ENCODE peak calls at places on chromosomes 12 and 14, in four cellular contexts. D is brain microvascular endothelial cell, Q is OCI-LY7, X is breast epithelium. I is an unnamed sample.
A peak's percentile ranks its signal among the peaks of the same experiment; 100 is the strongest.

GRCh38 chr12:122022393-122023338 is 982 bp downstream of the BCL7A start:
- DNase-seq in D (no peak), Q (peak; percentile 79), X (no peak), I (no peak)

GRCh38 chr14:106185837-106186233 is 659.5 kb downstream of the TMEM121 start:
- DNase-seq in D (no peak), X (no peak), Q (peak; percentile 87), I (no peak)

GRCh38 chr12:67355428-67356385 is 86.5 kb downstream of the CAND1 start:
- DNase-seq in X (no peak), Q (peak; percentile 73), D (peak; percentile 53), I (peak; percentile 36)

GRCh38 chr14:100677925-100678765 is 48.5 kb upstream of the DLK1 start:
- DNase-seq in Q (no peak), D (no peak), X (no peak), I (no peak)

GRCh38 chr14:97095269-97095668 is 298.1 kb downstream of the VRK1 start:
- DNase-seq in X (no peak), Q (no peak), D (no peak), I (no peak)

GRCh38 chr12:3125674-3126073 is 48.5 kb downstream of the TSPAN9 start:
- DNase-seq in X (no peak), D (no peak), Q (no peak), I (no peak)

GRCh38 chr14:58808828-58809227 is 171.1 kb downstream of the DACT1 start:
- DNase-seq in D (peak; percentile 39), X (no peak), Q (no peak), I (no peak)

GRCh38 chr14:71415404-71415690 is 508.1 kb downstream of the PCNX1 start:
- DNase-seq in D (peak; percentile 36), Q (no peak), X (no peak), I (no peak)

GRCh38 chr14:30214456-30215090 is 286.9 kb upstream of the PRKD1 start:
- DNase-seq in X (no peak), D (peak; percentile 39), Q (peak; percentile 47), I (no peak)

GRCh38 chr14:38105106-38105702 is 102.5 kb upstream of the SSTR1 start:
- DNase-seq in D (no peak), Q (no peak), X (no peak), I (no peak)

GRCh38 chr12:2959194-2959507 is at the start of gene TEAD4:
- DNase-seq in X (no peak), D (peak; percentile 54), Q (no peak), I (no peak)

GRCh38 chr12:45259732-45260480 is 44.0 kb downstream of the ANO6 start:
- DNase-seq in Q (no peak), D (peak; percentile 21), X (no peak), I (no peak)

GRCh38 chr12:82470906-82471512 is 112.7 kb downstream of the METTL25 start:
- DNase-seq in D (no peak), X (no peak), Q (no peak), I (no peak)

GRCh38 chr14:54642950-54643695 is 76.2 kb downstream of the SAMD4A start:
- DNase-seq in X (no peak), D (no peak), Q (peak; percentile 7), I (no peak)

GRCh38 chr14:101881426-101881825 is 82.9 kb upstream of the DYNC1H1 start:
- DNase-seq in Q (no peak), D (no peak), X (no peak), I (no peak)

GRCh38 chr14:69850086-69850735 is 29.0 kb upstream of the SMOC1 start:
- DNase-seq in D (no peak), X (no peak), Q (no peak), I (no peak)

GRCh38 chr14:87492556-87492955 is 500.4 kb downstream of the GALC start:
- DNase-seq in D (no peak), X (no peak), Q (no peak), I (no peak)

GRCh38 chr12:6792522-6793201 is 3.3 kb downstream of the CD4 start:
- DNase-seq in Q (no peak), X (no peak), D (no peak), I (no peak)

GRCh38 chr12:80321653-80322052 is 122.4 kb upstream of the PTPRQ start:
- DNase-seq in Q (no peak), D (peak; percentile 28), X (no peak), I (no peak)

GRCh38 chr12:70383484-70383883 is 17.4 kb downstream of the KCNMB4 start:
- DNase-seq in D (no peak), Q (no peak), X (no peak), I (no peak)

GRCh38 chr14:61603736-61604135 is 91.6 kb upstream of the HIF1A start:
- DNase-seq in D (no peak), X (no peak), Q (no peak), I (no peak)

GRCh38 chr12:132246997-132247717 is 82.2 kb downstream of the GALNT9 start:
- DNase-seq in Q (no peak), D (no peak), X (no peak), I (no peak)

GRCh38 chr12:121577443-121578180 is 3.2 kb downstream of the KDM2B start:
- DNase-seq in Q (no peak), D (no peak), X (no peak), I (no peak)

GRCh38 chr12:92034858-92035401 is 110.7 kb downstream of the BTG1 start:
- DNase-seq in D (peak; percentile 56), Q (peak; percentile 88), X (no peak), I (peak; percentile 82)
- H3K4me3 ChIP-seq in D (peak overlapping the region; percentile 46), Q (peak overlapping the region; percentile 64), X (no peak overlapping the region), I (peak overlapping the region; percentile 51)

DNA sequence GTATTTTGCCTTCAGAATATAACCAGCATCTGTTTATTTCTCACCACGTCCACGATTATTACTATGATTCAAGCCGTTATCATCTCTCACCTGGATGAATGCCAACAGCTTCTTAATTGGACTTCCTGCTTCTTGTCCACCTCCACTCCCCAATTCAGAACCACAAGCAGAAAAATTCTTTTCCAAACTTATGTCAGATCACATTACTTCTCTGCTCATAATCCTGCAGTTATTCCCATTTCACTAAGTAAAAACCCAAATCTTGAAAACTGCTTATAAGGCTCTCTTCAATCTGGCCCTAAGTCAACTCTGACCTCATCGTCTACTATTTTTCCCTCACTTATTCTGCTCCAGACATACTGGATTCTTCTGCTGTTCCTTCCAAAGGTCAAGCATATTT is 2.0 kb downstream of the CRY1 start:
- DNase-seq in D (peak; percentile 59), X (no peak), Q (no peak), I (no peak)
- H3K4me3 ChIP-seq in D (peak overlapping the region; percentile 42), X (peak overlapping the region; percentile 71), Q (no peak overlapping the region), I (no peak overlapping the region)

GRCh38 chr12:849192-849527 is 96.8 kb downstream of the WNK1 start:
- DNase-seq in D (no peak), Q (no peak), X (no peak), I (no peak)
- H3K4me3 ChIP-seq in D (no peak overlapping the region), Q (no peak overlapping the region), X (no peak overlapping the region), I (no peak overlapping the region)

DNA sequence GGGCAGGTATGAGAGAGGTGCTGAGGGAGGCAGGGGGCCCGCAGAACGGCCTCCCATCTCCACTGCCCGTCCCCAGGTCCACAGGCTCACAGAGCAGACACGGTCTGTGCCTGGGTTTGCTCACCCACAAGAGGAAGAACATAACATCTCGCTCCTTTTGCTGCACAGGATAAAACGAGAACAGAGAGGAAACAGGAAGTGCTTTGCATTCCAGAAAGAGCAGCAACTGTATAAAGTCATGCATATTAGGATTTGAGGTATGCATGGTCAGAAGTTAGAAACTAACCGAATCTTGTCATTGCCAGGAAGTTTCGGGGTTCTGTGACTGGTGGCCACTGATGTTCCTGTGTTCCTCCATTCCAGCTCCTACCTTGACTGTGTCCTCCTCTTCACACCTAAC is 25.0 kb downstream of the NTF3 start:
- DNase-seq in X (no peak), Q (peak; percentile 83), D (peak; percentile 59), I (no peak)
- H3K4me3 ChIP-seq in X (no peak overlapping the region), Q (peak overlapping the region; percentile 57), D (no peak overlapping the region), I (no peak overlapping the region)

GRCh38 chr14:95677168-95677835 is 8.9 kb upstream of the TCL1B start:
- DNase-seq in Q (no peak), D (no peak), X (no peak), I (no peak)
- H3K4me3 ChIP-seq in Q (no peak overlapping the region), D (no peak overlapping the region), X (no peak overlapping the region), I (no peak overlapping the region)

GRCh38 chr12:100169345-100169744 is 26.7 kb upstream of the BLTP3B start:
- DNase-seq in D (no peak), Q (no peak), X (no peak), I (no peak)

GRCh38 chr12:100166232-100166631 is 23.6 kb upstream of the BLTP3B start:
- DNase-seq in D (no peak), Q (no peak), X (no peak), I (no peak)

GRCh38 chr12:100170313-100170858 is 27.7 kb upstream of the BLTP3B start:
- DNase-seq in Q (no peak), D (no peak), X (no peak), I (no peak)

GRCh38 chr12:100165356-100165755 is 22.7 kb upstream of the BLTP3B start:
- DNase-seq in Q (no peak), X (no peak), D (no peak), I (no peak)

DNA sequence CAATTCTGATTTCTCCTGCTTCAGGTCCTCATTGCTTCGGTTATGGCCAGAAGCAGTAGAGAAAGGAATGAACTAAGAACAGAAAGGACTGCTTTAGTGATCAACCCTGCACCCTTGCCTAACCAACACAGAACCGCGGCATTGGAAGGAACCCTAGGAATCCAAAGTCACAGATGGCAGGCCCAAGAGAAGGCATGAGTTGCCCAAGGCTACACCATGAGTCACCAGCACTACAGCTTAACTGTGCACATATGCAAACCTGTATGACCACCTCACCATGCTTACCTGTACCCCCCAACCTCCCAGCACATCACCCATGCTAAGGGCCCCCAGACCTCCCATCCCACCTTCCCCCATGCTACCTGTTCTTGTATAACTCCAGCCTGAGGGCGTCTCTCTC is 25.9 kb upstream of the BLTP3B start:
- DNase-seq in Q (no peak), X (no peak), D (no peak), I (no peak)
- H3K4me3 ChIP-seq in Q (no peak overlapping the region), X (no peak overlapping the region), D (no peak overlapping the region), I (no peak overlapping the region)

DNA sequence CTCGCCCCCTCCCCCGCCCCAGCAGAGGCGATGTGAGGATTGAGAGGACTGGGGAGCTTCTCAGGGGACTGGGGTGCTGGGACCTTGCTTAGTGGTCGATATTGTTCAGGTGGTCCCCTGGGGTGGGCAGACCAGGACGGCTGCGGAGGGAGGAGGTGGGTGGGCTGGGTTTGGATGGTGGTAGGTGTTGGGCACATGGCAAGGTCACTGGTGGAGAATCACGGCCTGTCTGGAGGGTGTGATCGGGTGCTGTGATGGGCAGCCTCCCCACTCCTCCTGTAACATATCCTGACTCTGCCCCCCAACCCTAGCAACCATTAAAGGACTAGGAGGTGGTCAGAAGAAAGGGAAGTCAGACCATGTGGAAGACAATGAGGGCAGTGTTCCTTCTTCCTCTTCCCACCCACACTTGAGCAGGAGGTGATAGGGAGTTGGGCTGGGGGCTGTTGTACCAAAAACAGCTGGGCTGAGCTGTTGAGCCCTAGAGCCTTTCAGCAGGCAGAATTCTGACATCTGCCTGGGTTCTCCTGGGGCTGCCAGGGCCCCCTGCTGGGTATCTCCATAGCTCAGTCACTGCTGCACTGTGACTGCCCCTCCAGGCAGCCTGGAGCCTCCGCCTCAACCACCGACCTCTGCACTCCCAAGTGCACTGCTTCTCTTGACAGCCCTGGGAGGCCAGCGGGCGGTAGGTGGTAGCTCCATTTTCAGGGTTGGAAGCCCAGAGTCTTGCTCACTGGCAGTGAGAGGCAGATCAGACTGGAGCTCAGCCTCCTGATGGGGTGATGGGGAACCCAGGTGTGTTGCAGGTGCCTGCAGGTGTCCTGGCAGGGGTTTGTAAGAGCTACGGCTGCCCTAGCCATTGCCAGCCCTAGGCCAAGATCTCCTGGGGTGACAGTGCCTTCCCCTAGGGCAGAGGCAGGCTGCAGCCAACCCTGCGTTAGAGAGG is 15.3 kb downstream of the VASH1 start:
- DNase-seq in D (no peak), X (peak; percentile 36), Q (peak; percentile 23), I (no peak)
- H3K4me3 ChIP-seq in D (no peak overlapping the region), X (no peak overlapping the region), Q (no peak overlapping the region), I (no peak overlapping the region)